ENCODE peak calls at places on chromosomes 11 and 22, in four cellular contexts. C, V, J and W are unnamed samples.

GRCh38 chr11:114377612-114378267 is 22.6 kb downstream of the C11orf71 start:
- DNase-seq in C (no peak), V (no peak), J (no peak), W (no peak)

GRCh38 chr11:97641988-97642387 is 1252.2 kb downstream of the JRKL start:
- DNase-seq in C (no peak), V (no peak), J (no peak), W (no peak)

GRCh38 chr11:62061356-62062222 is 62.2 kb upstream of the INCENP start:
- DNase-seq in C (no peak), V (no peak), J (no peak), W (no peak)

GRCh38 chr11:117037952-117038350 is 60.3 kb downstream of the SIK3 start:
- DNase-seq in C (no peak), V (no peak), J (no peak), W (no peak)

GRCh38 chr22:35148381-35148780 is 82.4 kb downstream of the ISX start:
- DNase-seq in C (no peak), V (no peak), J (no peak), W (no peak)

GRCh38 chr11:14577835-14578529 is 57.8 kb upstream of the PSMA1 start:
- DNase-seq in C (no peak), V (no peak), J (no peak), W (no peak)

GRCh38 chr11:44623716-44624491 is 58.4 kb downstream of the CD82 start:
- DNase-seq in C (no peak), V (peak), J (no peak), W (no peak)

GRCh38 chr22:26734339-26735018 is 77.1 kb downstream of the MIAT start:
- DNase-seq in C (no peak), V (no peak), J (no peak), W (no peak)

GRCh38 chr22:43539572-43540533 is 128.0 kb downstream of the MPPED1 start:
- DNase-seq in C (no peak), V (no peak), J (no peak), W (no peak)

GRCh38 chr22:31748490-31748889 is 1.4 kb downstream of the PRR14L start:
- DNase-seq in C (no peak), V (no peak), J (no peak), W (no peak)

GRCh38 chr11:62472063-62472884 is 53.4 kb downstream of the SCGB1A1 start:
- DNase-seq in C (no peak), V (peak), J (no peak), W (peak)

GRCh38 chr11:88827018-88827676 is 238.6 kb downstream of the GRM5 start:
- DNase-seq in C (no peak), V (no peak), J (no peak), W (no peak)

GRCh38 chr11:75705541-75705940 is 12.1 kb upstream of the MOGAT2 start:
- DNase-seq in C (no peak), V (no peak), J (no peak), W (no peak)

DNA sequence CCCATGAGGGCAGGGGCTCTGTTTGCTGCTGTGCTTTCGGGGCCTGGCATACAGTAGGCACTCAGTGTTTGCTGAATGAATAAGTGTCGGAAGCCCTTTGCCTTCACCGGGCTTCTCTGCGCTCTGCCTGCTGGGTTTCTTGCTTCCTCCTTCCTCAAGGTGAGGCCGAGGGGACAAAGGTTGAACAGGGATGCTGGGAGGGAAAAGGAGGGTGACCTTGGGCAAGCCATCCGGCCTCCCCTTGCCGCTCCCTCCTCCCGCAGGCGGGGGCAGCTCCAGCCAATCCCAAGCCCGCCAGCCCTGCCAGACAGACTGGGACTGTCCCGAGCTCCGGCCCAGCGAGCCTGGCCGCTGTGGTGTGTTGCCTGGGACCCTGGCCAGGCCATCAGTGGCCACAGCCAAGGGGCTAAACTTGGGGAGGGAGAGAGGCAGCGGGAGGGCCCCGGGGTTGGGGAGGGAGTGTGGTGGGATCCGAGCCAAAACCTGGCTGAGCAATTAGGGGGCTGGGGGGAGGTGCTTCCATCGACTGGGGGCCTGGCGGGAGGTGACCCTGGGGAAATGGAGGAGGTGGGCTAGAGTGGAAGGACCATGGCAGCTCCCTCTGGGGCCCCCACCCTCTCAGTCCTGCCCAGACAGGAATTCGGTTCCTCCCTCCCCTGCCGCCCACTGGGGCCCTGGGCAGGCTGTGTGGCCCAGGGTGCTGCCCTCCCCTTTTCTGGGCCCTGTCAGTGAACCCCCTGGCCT is 3.3 kb upstream of the RCOR2 start:
- DNase-seq in C (no peak), V (peak), J (peak), W (no peak)
- TF ChIP-seq POLR2A in C (no peak), V (peak), J (peak), W (no peak)

DNA sequence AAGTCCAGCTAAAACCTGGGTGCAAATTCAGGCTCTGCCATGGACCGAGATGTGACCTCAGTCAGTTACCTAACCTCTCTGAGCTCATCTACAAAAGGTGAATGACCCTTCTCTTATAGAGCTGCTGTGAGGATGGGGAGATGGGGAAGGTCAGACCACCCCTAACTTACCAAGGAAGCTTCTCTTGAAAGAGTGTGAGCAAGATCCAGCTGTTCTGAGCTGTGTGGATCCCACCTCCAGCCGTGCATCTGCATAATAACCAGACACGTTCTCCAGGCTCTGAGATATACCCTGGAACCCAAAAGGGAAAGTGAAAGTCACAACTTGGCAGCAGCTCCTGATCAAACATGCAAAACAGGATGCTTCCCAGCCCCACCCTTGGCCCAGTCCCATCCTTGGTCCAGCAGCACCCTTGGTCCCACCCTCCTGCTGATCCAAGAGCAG is at the start of gene APOL3:
- DNase-seq in C (no peak), V (peak), J (peak), W (peak)
- TF ChIP-seq POLR2A in C (peak), V (peak), J (peak), W (peak)

DNA sequence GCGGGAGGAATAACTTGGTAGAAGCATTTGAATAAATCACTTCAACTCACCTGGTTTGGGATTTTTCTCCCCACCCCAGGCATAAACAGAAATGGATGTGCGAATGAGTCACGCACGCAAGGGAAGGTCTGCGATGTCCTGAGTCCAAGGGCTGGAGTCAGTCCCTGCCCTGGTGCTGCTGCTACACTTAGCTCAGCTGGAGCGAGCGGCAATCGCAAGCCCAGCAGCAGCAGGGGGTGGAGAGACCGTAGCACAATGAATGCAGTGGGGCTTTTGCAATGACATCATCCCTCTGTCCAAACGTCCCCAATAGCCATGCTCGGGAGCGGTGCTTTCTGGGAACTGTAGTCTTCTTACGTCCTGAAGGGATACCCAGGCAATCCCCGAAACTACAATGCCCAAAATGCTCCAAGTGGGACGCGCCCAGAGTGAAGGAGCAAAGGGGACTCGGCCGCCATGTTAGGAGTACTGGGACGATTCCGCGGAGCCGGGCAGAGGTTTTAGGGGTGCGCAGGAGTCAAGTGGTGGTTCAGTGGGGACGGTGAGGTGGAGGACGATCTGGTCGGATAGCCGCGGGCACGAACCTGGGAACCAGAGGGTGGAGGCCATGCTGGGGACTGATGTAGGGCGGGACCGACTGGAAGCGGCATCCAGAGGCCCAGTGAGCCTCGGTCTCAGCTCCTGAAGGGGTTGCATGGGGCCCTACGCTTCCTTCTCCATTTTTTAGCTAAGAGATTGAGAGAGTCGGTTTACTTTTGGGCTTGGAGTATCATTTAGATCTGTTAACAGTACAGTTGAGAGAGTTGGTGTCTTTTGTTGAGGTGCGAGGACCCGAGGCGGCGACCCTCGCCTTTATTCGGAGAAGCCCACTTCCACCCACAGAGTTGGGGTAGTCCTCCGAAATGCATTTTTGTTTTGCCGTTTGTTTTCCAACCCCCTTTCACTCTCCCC is at the start of gene RAB30:
- DNase-seq in C (peak), V (peak), J (peak), W (peak)
- TF ChIP-seq POLR2A in C (peak), V (peak), J (peak), W (peak)

DNA sequence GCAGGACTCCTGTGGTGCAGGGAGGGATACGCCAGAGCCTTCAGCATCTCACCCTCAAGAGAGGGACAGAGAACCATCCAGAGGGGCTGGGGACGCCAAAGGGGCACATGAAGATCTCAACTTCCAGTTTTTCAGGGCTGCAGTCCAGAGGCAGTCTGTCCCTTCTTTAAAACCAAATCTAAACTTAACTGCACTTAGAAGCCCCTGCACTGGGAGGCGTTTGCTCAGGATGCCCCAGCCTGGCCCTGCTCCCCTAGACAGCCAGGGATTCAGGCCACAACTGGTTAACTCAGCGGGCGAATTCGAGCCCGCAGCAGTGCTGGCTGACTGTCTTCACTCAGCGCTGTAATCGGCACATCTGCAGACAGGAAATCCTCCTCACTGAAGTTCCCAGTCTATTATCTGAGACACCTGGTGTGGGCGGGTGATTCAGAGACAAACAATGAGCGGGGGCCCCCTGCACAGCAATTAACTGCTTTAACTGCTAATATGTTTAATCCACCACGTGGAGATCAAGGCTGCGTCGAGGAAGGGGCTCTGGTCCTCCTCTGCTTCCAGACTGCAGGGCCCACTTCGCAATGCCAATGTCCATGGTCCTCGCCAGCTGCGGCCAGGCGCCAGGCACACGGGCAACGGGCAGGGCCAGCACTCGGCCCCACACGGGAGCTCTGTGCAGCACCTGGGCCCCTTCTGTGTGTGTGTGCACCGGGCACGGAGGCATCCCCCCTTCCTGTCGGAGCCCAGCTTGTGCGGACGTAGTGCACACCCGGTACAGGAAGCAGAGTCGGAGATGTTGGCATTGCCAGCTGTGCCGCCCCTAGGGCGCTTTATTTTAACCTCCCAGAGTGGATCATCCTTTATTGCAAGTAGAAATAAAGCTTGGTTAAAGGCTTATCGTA is 36.9 kb upstream of the GNB1L start:
- DNase-seq in C (peak), V (no peak), J (peak), W (peak)
- TF ChIP-seq POLR2A in C (no peak), V (no peak), J (no peak), W (no peak)

DNA sequence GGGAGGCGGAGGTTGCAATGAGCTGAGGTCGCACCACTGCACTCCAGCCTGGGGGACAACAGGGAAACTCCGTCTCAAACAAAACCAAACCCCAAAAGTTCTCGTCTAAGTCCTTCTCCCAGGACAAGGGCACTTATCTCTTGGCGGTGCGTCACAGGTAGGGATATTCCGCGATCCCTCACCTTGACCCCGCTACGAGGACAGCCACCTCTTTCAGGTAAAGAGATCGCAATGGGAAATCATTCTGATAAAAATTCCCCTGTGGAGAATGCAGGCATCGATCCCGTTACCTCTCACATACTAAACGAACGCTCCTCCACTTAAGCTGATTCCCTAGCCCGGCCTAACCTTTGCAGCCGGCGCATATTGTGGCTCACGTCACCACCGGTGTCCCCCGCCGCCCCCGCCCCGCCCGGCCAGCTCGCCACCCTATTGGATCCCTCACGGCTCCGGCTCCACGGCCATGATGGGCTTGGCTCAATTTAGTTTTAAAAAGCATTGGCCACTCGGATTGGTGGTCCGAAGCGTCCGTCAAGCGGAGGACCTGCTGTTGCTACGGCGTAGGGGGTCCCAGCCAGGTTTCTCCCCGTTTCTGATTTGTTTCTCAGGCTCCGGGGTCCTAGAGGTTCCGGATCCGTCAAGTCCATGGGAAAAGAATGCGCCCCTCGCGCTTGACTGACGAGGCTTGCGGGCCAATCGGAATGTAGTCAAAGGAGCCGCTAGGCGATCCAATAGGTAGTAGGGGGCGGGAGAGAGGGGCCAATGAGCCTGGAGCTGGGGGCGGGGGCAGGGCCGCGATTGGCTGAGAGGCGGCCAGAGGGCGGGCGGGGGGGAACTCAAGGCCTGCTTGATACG is 439 bp upstream of the PPP6R3 start:
- DNase-seq in C (peak), V (peak), J (peak), W (peak)
- TF ChIP-seq POLR2A in C (no peak), V (no peak), J (no peak), W (no peak)

DNA sequence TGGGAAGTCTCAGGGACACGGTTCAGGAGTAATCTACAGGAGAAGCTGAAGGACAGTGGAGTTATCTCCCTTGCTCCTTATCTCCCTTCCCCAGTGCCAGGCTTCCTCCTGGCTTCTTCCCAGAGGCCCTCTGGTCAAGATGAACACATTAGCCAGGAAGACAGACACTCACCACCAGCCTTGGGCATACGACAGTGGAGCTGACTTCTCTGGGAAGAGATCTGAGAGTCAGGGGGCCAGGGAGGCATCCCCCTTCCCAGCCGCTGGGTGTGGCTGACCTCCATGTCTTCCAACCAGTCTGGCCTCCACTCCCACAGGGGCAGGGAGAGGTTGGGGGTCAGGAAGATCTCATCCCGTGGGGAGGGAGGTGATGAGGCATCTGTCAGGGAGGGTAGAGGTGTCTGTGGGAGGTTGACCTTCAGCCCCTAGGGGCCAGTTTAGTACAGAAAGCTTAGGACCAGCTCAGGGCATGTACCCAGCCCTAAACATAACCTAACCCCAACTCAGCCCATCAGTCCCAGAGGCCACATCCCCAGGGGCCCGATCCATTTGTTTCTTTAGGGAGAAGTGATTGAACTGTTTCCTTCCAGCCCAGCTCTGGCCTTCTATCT is 12.7 kb downstream of the ROBO4 start:
- DNase-seq in C (no peak), V (no peak), J (no peak), W (no peak)
- TF ChIP-seq POLR2A in C (no peak), V (no peak), J (no peak), W (no peak)

GRCh38 chr11:10294289-10294953 is 402 bp upstream of the SBF2 start:
- DNase-seq in C (no peak), V (peak), J (peak), W (no peak)

GRCh38 chr11:10295056-10295901 is 1.3 kb upstream of the SBF2 start:
- DNase-seq in C (no peak), V (no peak), J (no peak), W (no peak)

GRCh38 chr11:10288881-10289764 is 4.9 kb downstream of the SBF2 start:
- DNase-seq in C (no peak), V (no peak), J (no peak), W (no peak)

GRCh38 chr11:10289765-10290420 is 4.1 kb downstream of the SBF2 start:
- DNase-seq in C (no peak), V (no peak), J (no peak), W (no peak)

DNA sequence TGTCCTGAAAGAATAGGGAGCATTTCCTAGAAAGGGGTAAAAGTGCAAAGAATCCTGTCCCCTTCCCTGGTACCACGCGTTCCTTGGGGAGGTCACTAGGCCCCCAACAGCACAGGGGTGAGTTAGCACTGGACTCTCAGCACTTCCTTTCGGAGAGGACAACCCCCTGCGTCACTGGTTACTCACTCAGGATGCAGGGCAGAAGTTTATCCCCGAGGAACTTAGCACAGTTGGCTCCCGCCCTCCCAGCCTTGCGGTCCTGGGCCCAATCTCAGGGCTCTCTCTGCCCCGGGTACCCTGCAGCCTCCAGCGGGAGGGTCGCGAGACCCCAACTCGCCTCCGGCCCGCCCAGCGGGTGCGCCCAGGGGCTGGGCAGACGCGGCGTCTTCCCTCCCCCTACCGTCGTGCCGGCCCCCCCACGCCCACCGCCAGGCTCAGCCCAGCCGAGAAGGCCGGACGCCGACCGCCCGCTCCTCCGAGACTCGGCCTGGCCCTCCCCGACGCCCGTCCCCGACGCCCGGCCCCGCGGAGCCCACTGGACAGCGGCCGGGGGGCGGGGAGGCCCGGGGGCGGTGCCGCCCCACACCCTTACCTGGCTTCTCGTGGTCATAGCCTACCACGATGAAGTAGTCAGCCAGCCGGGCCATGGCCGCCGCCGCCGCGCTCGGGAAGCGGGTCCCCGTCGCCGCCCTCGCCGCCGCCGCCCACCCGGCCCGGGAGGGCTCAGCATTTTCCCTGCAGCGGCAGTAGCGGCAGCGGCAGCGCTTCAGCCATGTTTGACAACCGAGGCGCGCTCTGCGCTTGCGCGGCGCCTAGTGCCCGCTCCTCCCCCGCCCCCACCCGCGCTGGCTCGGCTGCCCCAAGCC is at the start of gene SBF2:
- DNase-seq in C (no peak), V (peak), J (peak), W (peak)
- TF ChIP-seq POLR2A in C (no peak), V (peak), J (peak), W (no peak)